ENCODE peak calls at places on chromosomes 2 and 18, in ten cellular contexts. E is uterus, R is K562, C is A549, J is IMR-90, I is heart left ventricle, K is stomach, M is HCT116, Q is spleen, N is adrenal gland. O is an unnamed sample. For H3K9me3, the result is how much of the 10 kb centered on the place peaks cover.

GRCh38 chr2:139876321-139876720 is 1096.1 kb upstream of the NXPH2 start:
- DNase-seq in E (no peak), R (no peak), C (no peak), J (no peak), I (no peak), K (no peak), M (no peak), Q (no peak), N (no peak), O (no peak)

GRCh38 chr2:206158563-206159345 is 490 bp downstream of the NDUFS1 start:
- DNase-seq in E (no peak), R (no peak), C (peak), J (peak), I (no peak), K (no peak), M (no peak), Q (no peak), N (no peak), O (no peak)

GRCh38 chr2:113060396-113060795 is 1.4 kb downstream of the IL36RN start:
- DNase-seq in E (no peak), R (no peak), C (no peak), J (no peak), I (no peak), K (no peak), M (no peak), Q (no peak), N (no peak), O (no peak)

GRCh38 chr2:38178142-38178541 is 102.2 kb upstream of the CYP1B1 start:
- DNase-seq in E (no peak), R (no peak), C (no peak), J (no peak), I (peak), K (no peak), M (no peak), Q (no peak), N (no peak), O (peak)

GRCh38 chr2:113114996-113115395 is 12.4 kb upstream of the IL1RN start:
- DNase-seq in E (no peak), R (no peak), C (no peak), J (no peak), I (no peak), K (no peak), M (no peak), Q (no peak), N (no peak), O (no peak)

GRCh38 chr2:228798931-228799588 is 472.0 kb downstream of the PID1 start:
- DNase-seq in E (no peak), R (no peak), C (no peak), J (no peak), I (no peak), K (no peak), M (no peak), Q (no peak), N (no peak), O (no peak)

GRCh38 chr2:125853626-125854025 is 802.3 kb upstream of the GYPC start:
- DNase-seq in E (no peak), R (no peak), C (no peak), J (no peak), I (no peak), K (no peak), M (no peak), Q (no peak), N (no peak), O (no peak)

GRCh38 chr2:182716665-182716990 is 571 bp downstream of the DNAJC10 start:
- DNase-seq in E (no peak), R (no peak), C (no peak), J (no peak), I (no peak), K (peak), M (no peak), Q (peak), N (peak), O (no peak)

GRCh38 chr18:44700652-44701051 is 20.0 kb downstream of the SETBP1 start:
- DNase-seq in E (peak), R (no peak), C (no peak), J (no peak), I (no peak), K (peak), M (no peak), Q (peak), N (no peak), O (peak)

GRCh38 chr2:74025971-74026612 is 41.4 kb downstream of the TET3 start:
- DNase-seq in E (no peak), R (no peak), C (no peak), J (peak), I (no peak), K (no peak), M (no peak), Q (peak), N (no peak), O (no peak)

GRCh38 chr2:2484301-2484700 is 153.2 kb upstream of the MYT1L start:
- DNase-seq in E (no peak), R (no peak), C (no peak), J (no peak), I (no peak), K (no peak), M (no peak), Q (no peak), N (no peak), O (no peak)

GRCh38 chr2:46849080-46849715 is 66.4 kb downstream of the MCFD2 start:
- DNase-seq in E (peak), R (peak), C (peak), J (peak), I (no peak), K (no peak), M (no peak), Q (no peak), N (no peak), O (no peak)

GRCh38 chr2:135337066-135337465 is 194.0 kb downstream of the ZRANB3 start:
- DNase-seq in E (no peak), R (no peak), C (no peak), J (no peak), I (no peak), K (no peak), M (no peak), Q (no peak), N (no peak), O (no peak)

GRCh38 chr18:75289762-75290161 is 79.2 kb downstream of the TSHZ1 start:
- DNase-seq in E (no peak), R (no peak), C (no peak), J (no peak), I (no peak), K (no peak), M (no peak), Q (no peak), N (no peak), O (no peak)

GRCh38 chr2:64972856-64973255 is 16.3 kb upstream of the SLC1A4 start:
- DNase-seq in E (no peak), R (no peak), C (no peak), J (peak), I (no peak), K (no peak), M (no peak), Q (no peak), N (no peak), O (no peak)

GRCh38 chr2:6538607-6539006 is 327.1 kb downstream of the CMPK2 start:
- DNase-seq in E (no peak), R (no peak), C (no peak), J (peak), I (no peak), K (no peak), M (no peak), Q (no peak), N (no peak), O (no peak)

GRCh38 chr2:28435796-28436425 is 43.3 kb downstream of the FOSL2 start:
- DNase-seq in E (no peak), R (no peak), C (peak), J (no peak), I (no peak), K (no peak), M (no peak), Q (peak), N (no peak), O (no peak)

GRCh38 chr2:206443735-206444527 is 599 bp downstream of the ADAM23 start:
- DNase-seq in E (no peak), R (no peak), C (peak), J (peak), I (peak), K (no peak), M (no peak), Q (peak), N (peak), O (no peak)

GRCh38 chr18:48391863-48392262 is 17.3 kb downstream of the ZBTB7C start:
- DNase-seq in E (no peak), R (no peak), C (no peak), J (no peak), I (peak), K (peak), M (no peak), Q (no peak), N (peak), O (peak)

GRCh38 chr2:42801388-42801787 is 9.0 kb upstream of the HAAO start:
- DNase-seq in E (no peak), R (no peak), C (no peak), J (peak), I (no peak), K (no peak), M (no peak), Q (no peak), N (no peak), O (no peak)

GRCh38 chr2:199471443-199472057 is 13.8 kb upstream of the SATB2 start:
- DNase-seq in E (peak), R (peak), C (peak), J (peak), I (peak), K (peak), M (no peak), Q (peak), N (peak), O (peak)

GRCh38 chr2:113895819-113896563 is 6.1 kb downstream of the ACTR3 start:
- DNase-seq in E (no peak), R (no peak), C (no peak), J (no peak), I (no peak), K (no peak), M (no peak), Q (no peak), N (no peak), O (no peak)

GRCh38 chr2:135840601-135841000 is 3.6 kb upstream of the LCT start:
- DNase-seq in E (no peak), R (no peak), C (no peak), J (no peak), I (no peak), K (no peak), M (no peak), Q (no peak), N (no peak), O (no peak)

GRCh38 chr2:174694196-174694878 is 69.9 kb downstream of the CHRNA1 start:
- DNase-seq in E (no peak), R (no peak), C (no peak), J (no peak), I (no peak), K (no peak), M (no peak), Q (no peak), N (no peak), O (no peak)

GRCh38 chr2:141828761-141829160 is 302.1 kb downstream of the LRP1B start:
- DNase-seq in E (no peak), R (no peak), C (no peak), J (no peak), I (no peak), K (no peak), M (no peak), Q (no peak), N (no peak), O (no peak)

GRCh38 chr2:120397362-120397811 is 51.5 kb downstream of the INHBB start:
- DNase-seq in E (no peak), R (no peak), C (peak), J (no peak), I (no peak), K (peak), M (no peak), Q (no peak), N (no peak), O (no peak)

GRCh38 chr2:74436804-74437695 is 4.7 kb downstream of the RTKN start:
- DNase-seq in E (no peak), R (no peak), C (no peak), J (no peak), I (no peak), K (no peak), M (no peak), Q (peak), N (no peak), O (no peak)

GRCh38 chr2:128214866-128215460 is 103.7 kb downstream of the HS6ST1 start:
- DNase-seq in E (no peak), R (no peak), C (no peak), J (no peak), I (no peak), K (no peak), M (no peak), Q (no peak), N (no peak), O (no peak)

GRCh38 chr18:55585586-55586521 is 2.1 kb downstream of the TCF4 start:
- DNase-seq in E (no peak), R (no peak), C (no peak), J (peak), I (no peak), K (no peak), M (no peak), Q (no peak), N (no peak), O (no peak)

GRCh38 chr2:99615247-99615771 is 125.5 kb upstream of the REV1 start:
- DNase-seq in E (no peak), R (no peak), C (peak), J (no peak), I (no peak), K (no peak), M (peak), Q (no peak), N (no peak), O (no peak)

GRCh38 chr2:224078656-224079055 is 39.6 kb upstream of the SERPINE2 start:
- DNase-seq in E (no peak), R (no peak), C (no peak), J (no peak), I (no peak), K (no peak), M (no peak), Q (no peak), N (no peak), O (no peak)

GRCh38 chr2:189412330-189412953 is 28.8 kb upstream of the WDR75 start:
- DNase-seq in E (peak), R (peak), C (peak), J (peak), I (no peak), K (no peak), M (peak), Q (no peak), N (peak), O (no peak)

GRCh38 chr2:176088048-176088936 is 4.2 kb upstream of the HOXD13 start:
- DNase-seq in E (peak), R (peak), C (peak), J (peak), I (no peak), K (peak), M (peak), Q (no peak), N (peak), O (peak)

GRCh38 chr2:216743781-216744180 is 48.4 kb upstream of the IGFBP5 start:
- DNase-seq in E (no peak), R (no peak), C (no peak), J (peak), I (no peak), K (no peak), M (no peak), Q (no peak), N (no peak), O (no peak)

GRCh38 chr2:214006601-214007000 is 404.3 kb upstream of the VWC2L start:
- DNase-seq in E (no peak), R (no peak), C (no peak), J (peak), I (no peak), K (no peak), M (no peak), Q (no peak), N (no peak), O (no peak)

GRCh38 chr2:62293490-62294212 is 97.7 kb downstream of the B3GNT2 start:
- DNase-seq in E (peak), R (no peak), C (peak), J (no peak), I (peak), K (peak), M (no peak), Q (no peak), N (peak), O (peak)

GRCh38 chr18:22347624-22348511 is 69.8 kb downstream of the CTAGE1 start:
- DNase-seq in E (peak), R (no peak), C (no peak), J (peak), I (peak), K (no peak), M (no peak), Q (no peak), N (no peak), O (peak)

GRCh38 chr18:22349317-22349898 is 68.3 kb downstream of the CTAGE1 start:
- DNase-seq in E (peak), R (no peak), C (no peak), J (no peak), I (no peak), K (no peak), M (no peak), Q (no peak), N (no peak), O (no peak)

GRCh38 chr18:22349966-22350365 is 67.7 kb downstream of the CTAGE1 start:
- DNase-seq in E (no peak), R (no peak), C (no peak), J (no peak), I (no peak), K (no peak), M (no peak), Q (no peak), N (no peak), O (no peak)

GRCh38 chr18:22346968-22347611 is 70.6 kb downstream of the CTAGE1 start:
- DNase-seq in E (peak), R (no peak), C (no peak), J (peak), I (peak), K (peak), M (no peak), Q (peak), N (peak), O (peak)

DNA sequence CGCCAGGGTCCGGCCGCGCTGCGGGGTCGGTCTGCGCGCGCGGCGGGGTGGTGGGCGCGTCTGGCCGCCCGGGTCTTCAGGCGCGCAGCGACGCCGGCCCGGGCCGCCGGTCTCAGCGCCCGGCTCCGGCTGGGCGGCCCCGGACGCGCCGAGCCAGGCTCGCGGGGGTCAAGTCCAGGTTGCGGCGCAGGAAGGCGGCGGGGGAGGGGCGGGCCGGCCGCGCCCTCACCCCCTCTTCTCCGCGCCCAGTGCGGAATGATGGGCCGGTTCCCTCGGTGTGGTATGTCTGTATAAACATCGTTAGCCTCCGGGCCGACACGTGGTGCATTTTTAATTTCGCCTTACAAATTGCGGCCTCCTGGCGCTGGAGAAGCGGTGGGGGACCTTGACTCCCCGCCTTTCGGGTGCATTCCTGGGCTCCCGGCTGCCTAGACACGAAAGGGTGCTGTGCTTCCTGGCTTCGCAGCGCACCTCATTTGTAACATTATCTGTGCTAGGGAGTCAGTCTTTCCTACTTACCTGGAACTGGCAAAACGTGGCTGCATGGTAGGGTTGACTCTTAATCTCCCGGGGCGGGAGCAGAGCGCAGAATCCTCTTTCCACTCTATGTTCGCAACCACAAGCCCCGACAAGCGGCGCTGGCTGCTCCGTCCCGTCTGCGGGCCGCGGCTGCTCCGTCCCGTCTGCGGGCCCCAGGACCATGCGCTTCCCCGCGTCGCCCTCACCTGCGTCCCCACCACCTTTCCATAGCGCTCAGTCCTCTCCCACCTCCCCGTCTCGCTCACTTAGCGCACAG is 69.0 kb downstream of the CTAGE1 start:
- DNase-seq in E (peak), R (no peak), C (peak), J (peak), I (peak), K (peak), M (no peak), Q (peak), N (peak), O (peak)
- TF ChIP-seq POLR2A in E (peak), R (no peak), C (no peak), J (no peak), I (no peak), K (no peak), M (no peak), Q (no peak), N (peak), O (peak)

GRCh38 chr2:234463626-234464290 is 33.1 kb downstream of the ARL4C start:
- DNase-seq in E (no peak), R (no peak), C (peak), J (peak), I (no peak), K (peak), M (no peak), Q (no peak), N (no peak), O (no peak)

GRCh38 chr2:234464291-234464645 is 32.6 kb downstream of the ARL4C start:
- DNase-seq in E (no peak), R (no peak), C (no peak), J (no peak), I (no peak), K (no peak), M (no peak), Q (no peak), N (no peak), O (no peak)

GRCh38 chr2:234459401-234460009 is 37.4 kb downstream of the ARL4C start:
- DNase-seq in E (no peak), R (no peak), C (no peak), J (no peak), I (no peak), K (peak), M (no peak), Q (no peak), N (no peak), O (no peak)

GRCh38 chr2:234458466-234458865 is 38.4 kb downstream of the ARL4C start:
- DNase-seq in E (no peak), R (no peak), C (no peak), J (no peak), I (no peak), K (no peak), M (no peak), Q (no peak), N (no peak), O (no peak)

GRCh38 chr2:234462218-234462992 is 34.5 kb downstream of the ARL4C start:
- DNase-seq in E (no peak), R (no peak), C (peak), J (no peak), I (no peak), K (no peak), M (no peak), Q (no peak), N (no peak), O (no peak)
- H3K27ac ChIP-seq in E (no peak), R (no peak), C (no peak), J (no peak), I (no peak), K (no peak), M (no peak), Q (no peak), N (no peak), O (no peak)

GRCh38 chr2:41496908-41497307 is 550.9 kb upstream of the PKDCC start:
- DNase-seq in E (no peak), R (peak), C (peak), J (no peak), I (no peak), K (no peak), M (no peak), Q (no peak), N (no peak), O (no peak)
- H3K9me3 ChIP-seq in E (under half), R (under half), C (under half), J (under half), I (under half), K (under half), M (under half), Q (half or more), N (under half), O (under half)

GRCh38 chr2:96274355-96275056 is 8.5 kb downstream of the CIAO1 start:
- DNase-seq in E (no peak), R (no peak), C (no peak), J (no peak), I (no peak), K (no peak), M (no peak), Q (no peak), N (no peak), O (no peak)

GRCh38 chr2:96267159-96267971 is 1.3 kb downstream of the CIAO1 start:
- DNase-seq in E (no peak), R (peak), C (peak), J (peak), I (no peak), K (peak), M (peak), Q (peak), N (no peak), O (no peak)

GRCh38 chr2:96276787-96277499 is 10.9 kb downstream of the CIAO1 start:
- DNase-seq in E (no peak), R (no peak), C (no peak), J (no peak), I (no peak), K (no peak), M (no peak), Q (no peak), N (no peak), O (no peak)

GRCh38 chr2:96273763-96274162 is 7.7 kb downstream of the CIAO1 start:
- DNase-seq in E (no peak), R (no peak), C (no peak), J (peak), I (no peak), K (no peak), M (no peak), Q (no peak), N (no peak), O (no peak)

GRCh38 chr2:96271995-96272394 is 6.0 kb downstream of the CIAO1 start:
- DNase-seq in E (no peak), R (no peak), C (peak), J (no peak), I (no peak), K (no peak), M (no peak), Q (no peak), N (no peak), O (no peak)
- TF ChIP-seq POLR2A in E (no peak), R (no peak), C (no peak), J (no peak), I (no peak), K (no peak), M (no peak), Q (no peak), N (no peak), O (no peak)

GRCh38 chr2:151777487-151777886 is 43.2 kb upstream of the NEB start:
- DNase-seq in E (no peak), R (peak), C (peak), J (no peak), I (no peak), K (no peak), M (no peak), Q (no peak), N (no peak), O (no peak)
- H3K27ac ChIP-seq in E (no peak), R (no peak), C (no peak), J (no peak), I (no peak), K (no peak), M (no peak), Q (no peak), N (no peak), O (no peak)

GRCh38 chr18:41150316-41150715 is 804.7 kb upstream of the PIK3C3 start:
- DNase-seq in E (no peak), R (no peak), C (no peak), J (no peak), I (no peak), K (no peak), M (no peak), Q (no peak), N (no peak), O (no peak)
- H3K9me3 ChIP-seq in E (under half), R (under half), C (under half), J (under half), I (under half), K (under half), M (under half), Q (under half), N (under half), O (under half)

GRCh38 chr2:48711343-48711742 is 44.2 kb downstream of the LHCGR start:
- DNase-seq in E (no peak), R (no peak), C (no peak), J (peak), I (no peak), K (no peak), M (no peak), Q (no peak), N (no peak), O (no peak)
- TF ChIP-seq POLR2A in E (no peak), R (no peak), C (no peak), J (no peak), I (no peak), K (no peak), M (no peak), Q (no peak), N (no peak), O (no peak)